ENCODE peak calls at places on chromosomes 5 and 9, in five cellular contexts. O, X, C, Y and R are unnamed samples.

GRCh38 chr5:158205992-158206391 is 347.0 kb upstream of the CLINT1 start:
- DNase-seq in C (no peak), X (no peak), O (no peak), Y (no peak), R (peak; percentile 49)

GRCh38 chr5:77960863-77961396 is 184.8 kb upstream of the TBCA start:
- DNase-seq in O (no peak), Y (no peak), X (no peak), C (no peak), R (no peak)

GRCh38 chr5:139817362-139817761 is 21.8 kb downstream of the PSD2 start:
- DNase-seq in C (no peak), Y (no peak), O (no peak), X (no peak), R (peak; percentile 5)

GRCh38 chr5:93236807-93237421 is 344.1 kb downstream of the NR2F1-AS1 start:
- DNase-seq in O (no peak), Y (peak; percentile 69), C (no peak), X (no peak), R (no peak)

GRCh38 chr5:40437452-40437861 is 242.3 kb upstream of the PTGER4 start:
- DNase-seq in Y (peak; percentile 80), O (no peak), X (no peak), C (peak; percentile 40), R (no peak)

GRCh38 chr5:132059696-132060500 is 557 bp upstream of the IL3 start:
- DNase-seq in X (no peak), O (no peak), Y (no peak), C (no peak), R (no peak)

GRCh38 chr9:12689233-12689632 is 4.0 kb upstream of the TYRP1 start:
- DNase-seq in C (no peak), X (no peak), O (no peak), Y (no peak), R (no peak)

GRCh38 chr5:114390431-114390830 is 28.6 kb downstream of the KCNN2 start:
- DNase-seq in O (no peak), C (no peak), X (no peak), Y (no peak), R (no peak)

GRCh38 chr9:95116820-95117204 is 200.7 kb downstream of the FANCC start:
- DNase-seq in Y (no peak), X (no peak), C (no peak), O (no peak), R (no peak)

GRCh38 chr9:136983167-136983566 is 374 bp downstream of the LCNL1 start:
- DNase-seq in O (no peak), X (no peak), C (no peak), Y (no peak), R (no peak)

GRCh38 chr9:124078641-124079040 is 67.1 kb downstream of the LHX2 start:
- DNase-seq in X (no peak), Y (peak; percentile 32), O (no peak), C (no peak), R (no peak)

GRCh38 chr9:107734231-107735014 is 244.9 kb upstream of the KLF4 start:
- DNase-seq in O (no peak), X (no peak), Y (no peak), C (no peak), R (no peak)

GRCh38 chr5:176528301-176528700 is 8.9 kb downstream of the RNF44 start:
- DNase-seq in C (no peak), O (no peak), X (no peak), Y (no peak), R (no peak)

GRCh38 chr5:127849436-127849835 is 146.2 kb downstream of the CCDC192 start:
- DNase-seq in C (no peak), O (no peak), Y (no peak), X (no peak), R (no peak)

GRCh38 chr9:38662763-38663593 is 42.6 kb upstream of the ANKRD18A start:
- DNase-seq in C (no peak), O (no peak), Y (peak; percentile 37), X (no peak), R (no peak)

GRCh38 chr9:115921301-115921700 is 232.3 kb upstream of the PAPPA start:
- DNase-seq in O (no peak), X (no peak), Y (no peak), C (no peak), R (no peak)

GRCh38 chr9:131116281-131117101 is 8.9 kb upstream of the NUP214 start:
- DNase-seq in O (no peak), Y (peak; percentile 66), X (no peak), C (no peak), R (no peak)

GRCh38 chr9:86983260-86984255 is 36.3 kb upstream of the GAS1 start:
- DNase-seq in Y (no peak), O (no peak), X (no peak), C (no peak), R (no peak)

GRCh38 chr5:11483630-11484029 is 420.6 kb downstream of the CTNND2 start:
- DNase-seq in Y (no peak), C (no peak), X (no peak), O (no peak), R (no peak)

GRCh38 chr5:158385982-158386381 is 527.0 kb upstream of the CLINT1 start:
- DNase-seq in O (no peak), Y (no peak), X (no peak), C (no peak), R (no peak)

GRCh38 chr9:92147030-92147853 is 32.0 kb upstream of the SPTLC1 start:
- DNase-seq in Y (peak; percentile 91), O (no peak), C (no peak), X (no peak), R (no peak)

GRCh38 chr9:126415741-126416370 is 89.2 kb downstream of the MVB12B start:
- DNase-seq in C (no peak), Y (no peak), O (no peak), X (no peak), R (no peak)

GRCh38 chr9:130421802-130422276 is 22.9 kb upstream of the ASS1 start:
- DNase-seq in O (no peak), Y (peak; percentile 62), X (no peak), C (no peak), R (peak; percentile 95)